ENCODE peak calls at places on chromosomes 6 and 20, in seven cellular contexts. One of them, this sample, is unnamed.

GRCh38 chr6:16437984-16438383 is 199.6 kb downstream of the GMPR start:
- DNase-seq in nephron progenitor cell: no peak
- DNase-seq in T-helper 1 cell: no peak
- DNase-seq in activated CD8-positive, alpha-beta T cell treated with anti-CD3 and anti-CD28 coated beads, Interleukin-2, amount 10 ng/mL, durations not matched to agents 7 days and 5 days: no peak
- DNase-seq in AG08395: no peak
- DNase-seq in germinal center: no peak
- DNase-seq in heart left ventricle: no peak
- DNase-seq in this sample: no peak

GRCh38 chr20:20368414-20369352 is 779 bp downstream of the INSM1 start:
- DNase-seq in nephron progenitor cell: peak; percentile 44
- DNase-seq in T-helper 1 cell: no peak
- DNase-seq in activated CD8-positive, alpha-beta T cell treated with anti-CD3 and anti-CD28 coated beads, Interleukin-2, amount 10 ng/mL, durations not matched to agents 7 days and 5 days: no peak
- DNase-seq in AG08395: no peak
- DNase-seq in germinal center: peak; percentile 39
- DNase-seq in heart left ventricle: no peak
- DNase-seq in this sample: no peak

GRCh38 chr20:62186887-62187866 is 4.3 kb downstream of the MTG2 start:
- DNase-seq in nephron progenitor cell: no peak
- DNase-seq in T-helper 1 cell: no peak
- DNase-seq in activated CD8-positive, alpha-beta T cell treated with anti-CD3 and anti-CD28 coated beads, Interleukin-2, amount 10 ng/mL, durations not matched to agents 7 days and 5 days: no peak
- DNase-seq in AG08395: no peak
- DNase-seq in germinal center: no peak
- DNase-seq in heart left ventricle: no peak
- DNase-seq in this sample: peak; percentile 46

GRCh38 chr6:35202066-35202546 is 11.7 kb upstream of the SCUBE3 start:
- DNase-seq in nephron progenitor cell: no peak
- DNase-seq in T-helper 1 cell: no peak
- DNase-seq in activated CD8-positive, alpha-beta T cell treated with anti-CD3 and anti-CD28 coated beads, Interleukin-2, amount 10 ng/mL, durations not matched to agents 7 days and 5 days: no peak
- DNase-seq in AG08395: no peak
- DNase-seq in germinal center: no peak
- DNase-seq in heart left ventricle: no peak
- DNase-seq in this sample: no peak

GRCh38 chr6:129844118-129844891 is 16.8 kb downstream of the TMEM244 start:
- DNase-seq in nephron progenitor cell: peak; percentile 5
- DNase-seq in T-helper 1 cell: no peak
- DNase-seq in activated CD8-positive, alpha-beta T cell treated with anti-CD3 and anti-CD28 coated beads, Interleukin-2, amount 10 ng/mL, durations not matched to agents 7 days and 5 days: no peak
- DNase-seq in AG08395: peak; percentile 57
- DNase-seq in germinal center: no peak
- DNase-seq in heart left ventricle: no peak
- DNase-seq in this sample: peak; percentile 16

GRCh38 chr6:39207421-39208232 is 21.6 kb downstream of the KCNK5 start:
- DNase-seq in nephron progenitor cell: no peak
- DNase-seq in T-helper 1 cell: no peak
- DNase-seq in activated CD8-positive, alpha-beta T cell treated with anti-CD3 and anti-CD28 coated beads, Interleukin-2, amount 10 ng/mL, durations not matched to agents 7 days and 5 days: no peak
- DNase-seq in AG08395: no peak
- DNase-seq in germinal center: no peak
- DNase-seq in heart left ventricle: peak; percentile 22
- DNase-seq in this sample: no peak

GRCh38 chr6:137799950-137800568 is 67.0 kb upstream of the TNFAIP3 start:
- DNase-seq in nephron progenitor cell: no peak
- DNase-seq in T-helper 1 cell: peak; percentile 67
- DNase-seq in activated CD8-positive, alpha-beta T cell treated with anti-CD3 and anti-CD28 coated beads, Interleukin-2, amount 10 ng/mL, durations not matched to agents 7 days and 5 days: peak; percentile 75
- DNase-seq in AG08395: peak; percentile 28
- DNase-seq in germinal center: peak; percentile 47
- DNase-seq in heart left ventricle: no peak
- DNase-seq in this sample: no peak

GRCh38 chr6:25068866-25069265 is 133.1 kb upstream of the RIPOR2 start:
- DNase-seq in nephron progenitor cell: no peak
- DNase-seq in T-helper 1 cell: no peak
- DNase-seq in activated CD8-positive, alpha-beta T cell treated with anti-CD3 and anti-CD28 coated beads, Interleukin-2, amount 10 ng/mL, durations not matched to agents 7 days and 5 days: no peak
- DNase-seq in AG08395: no peak
- DNase-seq in germinal center: no peak
- DNase-seq in heart left ventricle: no peak
- DNase-seq in this sample: no peak

GRCh38 chr6:16704706-16705402 is 56.4 kb downstream of the ATXN1 start:
- DNase-seq in nephron progenitor cell: no peak
- DNase-seq in T-helper 1 cell: no peak
- DNase-seq in activated CD8-positive, alpha-beta T cell treated with anti-CD3 and anti-CD28 coated beads, Interleukin-2, amount 10 ng/mL, durations not matched to agents 7 days and 5 days: peak; percentile 44
- DNase-seq in AG08395: no peak
- DNase-seq in germinal center: no peak
- DNase-seq in heart left ventricle: no peak
- DNase-seq in this sample: no peak

GRCh38 chr6:32764050-32764449 is 718 bp upstream of the HLA-DQB2 start:
- DNase-seq in nephron progenitor cell: no peak
- DNase-seq in T-helper 1 cell: no peak
- DNase-seq in activated CD8-positive, alpha-beta T cell treated with anti-CD3 and anti-CD28 coated beads, Interleukin-2, amount 10 ng/mL, durations not matched to agents 7 days and 5 days: no peak
- DNase-seq in AG08395: no peak
- DNase-seq in germinal center: no peak
- DNase-seq in heart left ventricle: no peak
- DNase-seq in this sample: no peak

GRCh38 chr20:23399568-23400241 is 21.6 kb downstream of the NAPB start:
- DNase-seq in nephron progenitor cell: no peak
- DNase-seq in T-helper 1 cell: no peak
- DNase-seq in activated CD8-positive, alpha-beta T cell treated with anti-CD3 and anti-CD28 coated beads, Interleukin-2, amount 10 ng/mL, durations not matched to agents 7 days and 5 days: no peak
- DNase-seq in AG08395: peak; percentile 42
- DNase-seq in germinal center: no peak
- DNase-seq in heart left ventricle: no peak
- DNase-seq in this sample: peak; percentile 6

GRCh38 chr6:53398541-53399344 is 50.0 kb upstream of the ELOVL5 start:
- DNase-seq in nephron progenitor cell: no peak
- DNase-seq in T-helper 1 cell: no peak
- DNase-seq in activated CD8-positive, alpha-beta T cell treated with anti-CD3 and anti-CD28 coated beads, Interleukin-2, amount 10 ng/mL, durations not matched to agents 7 days and 5 days: no peak
- DNase-seq in AG08395: no peak
- DNase-seq in germinal center: no peak
- DNase-seq in heart left ventricle: no peak
- DNase-seq in this sample: no peak

GRCh38 chr6:142448091-142448729 is 146.4 kb downstream of the ADGRG6 start:
- DNase-seq in nephron progenitor cell: no peak
- DNase-seq in T-helper 1 cell: no peak
- DNase-seq in activated CD8-positive, alpha-beta T cell treated with anti-CD3 and anti-CD28 coated beads, Interleukin-2, amount 10 ng/mL, durations not matched to agents 7 days and 5 days: no peak
- DNase-seq in AG08395: no peak
- DNase-seq in germinal center: no peak
- DNase-seq in heart left ventricle: no peak
- DNase-seq in this sample: no peak

GRCh38 chr6:143750945-143751344 is 73.2 kb downstream of the PHACTR2 start:
- DNase-seq in nephron progenitor cell: peak; percentile 22
- DNase-seq in T-helper 1 cell: no peak
- DNase-seq in activated CD8-positive, alpha-beta T cell treated with anti-CD3 and anti-CD28 coated beads, Interleukin-2, amount 10 ng/mL, durations not matched to agents 7 days and 5 days: no peak
- DNase-seq in AG08395: no peak
- DNase-seq in germinal center: no peak
- DNase-seq in heart left ventricle: no peak
- DNase-seq in this sample: no peak

GRCh38 chr6:109165392-109165964 is 70.2 kb downstream of the CEP57L1 start:
- DNase-seq in nephron progenitor cell: peak; percentile 5
- DNase-seq in T-helper 1 cell: no peak
- DNase-seq in activated CD8-positive, alpha-beta T cell treated with anti-CD3 and anti-CD28 coated beads, Interleukin-2, amount 10 ng/mL, durations not matched to agents 7 days and 5 days: no peak
- DNase-seq in AG08395: peak; percentile 83
- DNase-seq in germinal center: no peak
- DNase-seq in heart left ventricle: no peak
- DNase-seq in this sample: peak; percentile 25

GRCh38 chr6:167056370-167056769 is 57.2 kb downstream of the CEP43 start:
- DNase-seq in nephron progenitor cell: no peak
- DNase-seq in T-helper 1 cell: peak; percentile 11
- DNase-seq in activated CD8-positive, alpha-beta T cell treated with anti-CD3 and anti-CD28 coated beads, Interleukin-2, amount 10 ng/mL, durations not matched to agents 7 days and 5 days: peak; percentile 41
- DNase-seq in AG08395: no peak
- DNase-seq in germinal center: no peak
- DNase-seq in heart left ventricle: no peak
- DNase-seq in this sample: no peak

GRCh38 chr20:21571841-21572690 is 58.2 kb upstream of the NKX2-2 start:
- DNase-seq in nephron progenitor cell: peak; percentile 32
- DNase-seq in T-helper 1 cell: peak; percentile 6
- DNase-seq in activated CD8-positive, alpha-beta T cell treated with anti-CD3 and anti-CD28 coated beads, Interleukin-2, amount 10 ng/mL, durations not matched to agents 7 days and 5 days: peak; percentile 27
- DNase-seq in AG08395: peak; percentile 14
- DNase-seq in germinal center: peak; percentile 16
- DNase-seq in heart left ventricle: no peak
- DNase-seq in this sample: peak; percentile 21

GRCh38 chr6:152146385-152146784 is 338.9 kb downstream of the ESR1 start:
- DNase-seq in nephron progenitor cell: no peak
- DNase-seq in T-helper 1 cell: no peak
- DNase-seq in activated CD8-positive, alpha-beta T cell treated with anti-CD3 and anti-CD28 coated beads, Interleukin-2, amount 10 ng/mL, durations not matched to agents 7 days and 5 days: no peak
- DNase-seq in AG08395: peak; percentile 77
- DNase-seq in germinal center: no peak
- DNase-seq in heart left ventricle: no peak
- DNase-seq in this sample: peak; percentile 83

GRCh38 chr6:72363844-72364740 is 257.8 kb upstream of the KCNQ5 start:
- DNase-seq in nephron progenitor cell: no peak
- DNase-seq in T-helper 1 cell: no peak
- DNase-seq in activated CD8-positive, alpha-beta T cell treated with anti-CD3 and anti-CD28 coated beads, Interleukin-2, amount 10 ng/mL, durations not matched to agents 7 days and 5 days: no peak
- DNase-seq in AG08395: peak; percentile 94
- DNase-seq in germinal center: no peak
- DNase-seq in heart left ventricle: no peak
- DNase-seq in this sample: peak; percentile 69

GRCh38 chr20:51373713-51374481 is 168.6 kb downstream of the NFATC2 start:
- DNase-seq in nephron progenitor cell: no peak
- DNase-seq in T-helper 1 cell: no peak
- DNase-seq in activated CD8-positive, alpha-beta T cell treated with anti-CD3 and anti-CD28 coated beads, Interleukin-2, amount 10 ng/mL, durations not matched to agents 7 days and 5 days: no peak
- DNase-seq in AG08395: no peak
- DNase-seq in germinal center: no peak
- DNase-seq in heart left ventricle: no peak
- DNase-seq in this sample: no peak

GRCh38 chr6:80638222-80639055 is 532.0 kb downstream of the BCKDHB start:
- DNase-seq in nephron progenitor cell: no peak
- DNase-seq in T-helper 1 cell: no peak
- DNase-seq in activated CD8-positive, alpha-beta T cell treated with anti-CD3 and anti-CD28 coated beads, Interleukin-2, amount 10 ng/mL, durations not matched to agents 7 days and 5 days: no peak
- DNase-seq in AG08395: peak; percentile 79
- DNase-seq in germinal center: no peak
- DNase-seq in heart left ventricle: no peak
- DNase-seq in this sample: peak; percentile 28

GRCh38 chr6:137547601-137548000 is 53.4 kb upstream of the OLIG3 start:
- DNase-seq in nephron progenitor cell: no peak
- DNase-seq in T-helper 1 cell: no peak
- DNase-seq in activated CD8-positive, alpha-beta T cell treated with anti-CD3 and anti-CD28 coated beads, Interleukin-2, amount 10 ng/mL, durations not matched to agents 7 days and 5 days: no peak
- DNase-seq in AG08395: no peak
- DNase-seq in germinal center: no peak
- DNase-seq in heart left ventricle: no peak
- DNase-seq in this sample: no peak

GRCh38 chr6:55868910-55869479 is 6.4 kb downstream of the BMP5 start:
- DNase-seq in nephron progenitor cell: no peak
- DNase-seq in T-helper 1 cell: no peak
- DNase-seq in activated CD8-positive, alpha-beta T cell treated with anti-CD3 and anti-CD28 coated beads, Interleukin-2, amount 10 ng/mL, durations not matched to agents 7 days and 5 days: no peak
- DNase-seq in AG08395: no peak
- DNase-seq in germinal center: no peak
- DNase-seq in heart left ventricle: no peak
- DNase-seq in this sample: no peak

GRCh38 chr6:37785688-37786270 is 33.7 kb upstream of the ZFAND3 start:
- DNase-seq in nephron progenitor cell: no peak
- DNase-seq in T-helper 1 cell: no peak
- DNase-seq in activated CD8-positive, alpha-beta T cell treated with anti-CD3 and anti-CD28 coated beads, Interleukin-2, amount 10 ng/mL, durations not matched to agents 7 days and 5 days: no peak
- DNase-seq in AG08395: peak; percentile 33
- DNase-seq in germinal center: no peak
- DNase-seq in heart left ventricle: no peak
- DNase-seq in this sample: no peak

GRCh38 chr6:44342489-44342888 is at the start of gene SPATS1:
- DNase-seq in nephron progenitor cell: peak; percentile 30
- DNase-seq in T-helper 1 cell: no peak
- DNase-seq in activated CD8-positive, alpha-beta T cell treated with anti-CD3 and anti-CD28 coated beads, Interleukin-2, amount 10 ng/mL, durations not matched to agents 7 days and 5 days: no peak
- DNase-seq in AG08395: peak; percentile 11
- DNase-seq in germinal center: no peak
- DNase-seq in heart left ventricle: peak; percentile 72
- DNase-seq in this sample: no peak

GRCh38 chr20:44083220-44083933 is 103.6 kb downstream of the JPH2 start:
- DNase-seq in nephron progenitor cell: no peak
- DNase-seq in T-helper 1 cell: no peak
- DNase-seq in activated CD8-positive, alpha-beta T cell treated with anti-CD3 and anti-CD28 coated beads, Interleukin-2, amount 10 ng/mL, durations not matched to agents 7 days and 5 days: no peak
- DNase-seq in AG08395: peak; percentile 58
- DNase-seq in germinal center: no peak
- DNase-seq in heart left ventricle: peak; percentile 73
- DNase-seq in this sample: peak; percentile 32

GRCh38 chr20:44028868-44029847 is 114.5 kb downstream of the TOX2 start:
- DNase-seq in nephron progenitor cell: no peak
- DNase-seq in T-helper 1 cell: no peak
- DNase-seq in activated CD8-positive, alpha-beta T cell treated with anti-CD3 and anti-CD28 coated beads, Interleukin-2, amount 10 ng/mL, durations not matched to agents 7 days and 5 days: peak; percentile 60
- DNase-seq in AG08395: no peak
- DNase-seq in germinal center: no peak
- DNase-seq in heart left ventricle: no peak
- DNase-seq in this sample: no peak

GRCh38 chr6:153096031-153096430 is 35.1 kb downstream of the RGS17 start:
- DNase-seq in nephron progenitor cell: no peak
- DNase-seq in T-helper 1 cell: no peak
- DNase-seq in activated CD8-positive, alpha-beta T cell treated with anti-CD3 and anti-CD28 coated beads, Interleukin-2, amount 10 ng/mL, durations not matched to agents 7 days and 5 days: no peak
- DNase-seq in AG08395: no peak
- DNase-seq in germinal center: no peak
- DNase-seq in heart left ventricle: no peak
- DNase-seq in this sample: no peak

GRCh38 chr20:38836991-38837390 is 31.5 kb downstream of the PPP1R16B start:
- DNase-seq in nephron progenitor cell: no peak
- DNase-seq in T-helper 1 cell: no peak
- DNase-seq in activated CD8-positive, alpha-beta T cell treated with anti-CD3 and anti-CD28 coated beads, Interleukin-2, amount 10 ng/mL, durations not matched to agents 7 days and 5 days: no peak
- DNase-seq in AG08395: no peak
- DNase-seq in germinal center: no peak
- DNase-seq in heart left ventricle: no peak
- DNase-seq in this sample: no peak

GRCh38 chr20:57592263-57593092 is 27.7 kb downstream of the ZBP1 start:
- DNase-seq in nephron progenitor cell: no peak
- DNase-seq in T-helper 1 cell: no peak
- DNase-seq in activated CD8-positive, alpha-beta T cell treated with anti-CD3 and anti-CD28 coated beads, Interleukin-2, amount 10 ng/mL, durations not matched to agents 7 days and 5 days: no peak
- DNase-seq in AG08395: no peak
- DNase-seq in germinal center: no peak
- DNase-seq in heart left ventricle: no peak
- DNase-seq in this sample: no peak

GRCh38 chr6:41191569-41191968 is 9.4 kb downstream of the TREML2 start:
- DNase-seq in nephron progenitor cell: peak; percentile 54
- DNase-seq in T-helper 1 cell: peak; percentile 17
- DNase-seq in activated CD8-positive, alpha-beta T cell treated with anti-CD3 and anti-CD28 coated beads, Interleukin-2, amount 10 ng/mL, durations not matched to agents 7 days and 5 days: peak; percentile 39
- DNase-seq in AG08395: peak; percentile 23
- DNase-seq in germinal center: peak; percentile 35
- DNase-seq in heart left ventricle: peak; percentile 81
- DNase-seq in this sample: peak; percentile 24